ENCODE peak calls at places on chromosomes 3 and 15, in four cellular contexts. One of them, this sample, is unnamed.

GRCh38 chr15:84832446-84833040 is 15.4 kb downstream of the ALPK3 start:
- DNase-seq in CD8-positive, alpha-beta T cell: no peak
- DNase-seq in H7: no peak
- DNase-seq in brain microvascular endothelial cell: no peak
- DNase-seq in this sample: no peak

GRCh38 chr15:89575656-89576416 is 567 bp downstream of the TICRR start:
- DNase-seq in CD8-positive, alpha-beta T cell: no peak
- DNase-seq in H7: peak; percentile 60
- DNase-seq in brain microvascular endothelial cell: no peak
- DNase-seq in this sample: no peak

GRCh38 chr3:184377882-184378445 is at the start of gene THPO:
- DNase-seq in CD8-positive, alpha-beta T cell: no peak
- DNase-seq in H7: peak; percentile 81
- DNase-seq in brain microvascular endothelial cell: no peak
- DNase-seq in this sample: no peak

GRCh38 chr3:1079641-1080040 is 13.2 kb upstream of the CNTN6 start:
- DNase-seq in CD8-positive, alpha-beta T cell: no peak
- DNase-seq in H7: no peak
- DNase-seq in brain microvascular endothelial cell: no peak
- DNase-seq in this sample: no peak

GRCh38 chr3:55885721-55886120 is 398.6 kb upstream of the WNT5A start:
- DNase-seq in CD8-positive, alpha-beta T cell: no peak
- DNase-seq in H7: no peak
- DNase-seq in brain microvascular endothelial cell: no peak
- DNase-seq in this sample: no peak

GRCh38 chr3:153640689-153641308 is 478.8 kb downstream of the RAP2B start:
- DNase-seq in CD8-positive, alpha-beta T cell: no peak
- DNase-seq in H7: no peak
- DNase-seq in brain microvascular endothelial cell: no peak
- DNase-seq in this sample: no peak

GRCh38 chr15:92653366-92653765 is 2.2 kb downstream of the FAM174B start:
- DNase-seq in CD8-positive, alpha-beta T cell: no peak
- DNase-seq in H7: no peak
- DNase-seq in brain microvascular endothelial cell: no peak
- DNase-seq in this sample: no peak

GRCh38 chr3:23740517-23741402 is 65.0 kb upstream of the UBE2E1 start:
- DNase-seq in CD8-positive, alpha-beta T cell: no peak
- DNase-seq in H7: peak; percentile 42
- DNase-seq in brain microvascular endothelial cell: no peak
- DNase-seq in this sample: no peak

GRCh38 chr15:42911058-42911592 is 9.5 kb downstream of the TTBK2 start:
- DNase-seq in CD8-positive, alpha-beta T cell: no peak
- DNase-seq in H7: no peak
- DNase-seq in brain microvascular endothelial cell: no peak
- DNase-seq in this sample: no peak

GRCh38 chr3:118945834-118946233 is 88.8 kb downstream of the IGSF11 start:
- DNase-seq in CD8-positive, alpha-beta T cell: no peak
- DNase-seq in H7: no peak
- DNase-seq in brain microvascular endothelial cell: no peak
- DNase-seq in this sample: no peak

GRCh38 chr3:156751461-156752025 is 74.6 kb upstream of the LEKR1 start:
- DNase-seq in CD8-positive, alpha-beta T cell: no peak
- DNase-seq in H7: peak; percentile 66
- DNase-seq in brain microvascular endothelial cell: peak; percentile 88
- DNase-seq in this sample: no peak

GRCh38 chr15:88603885-88604284 is 17.3 kb upstream of the AEN start:
- DNase-seq in CD8-positive, alpha-beta T cell: no peak
- DNase-seq in H7: no peak
- DNase-seq in brain microvascular endothelial cell: no peak
- DNase-seq in this sample: no peak

GRCh38 chr15:91795281-91795680 is 58.2 kb upstream of the SLCO3A1 start:
- DNase-seq in CD8-positive, alpha-beta T cell: no peak
- DNase-seq in H7: no peak
- DNase-seq in brain microvascular endothelial cell: no peak
- DNase-seq in this sample: no peak

GRCh38 chr3:72161870-72162617 is 377.1 kb upstream of the PROK2 start:
- DNase-seq in CD8-positive, alpha-beta T cell: no peak
- DNase-seq in H7: no peak
- DNase-seq in brain microvascular endothelial cell: no peak
- DNase-seq in this sample: no peak

GRCh38 chr3:100525753-100526612 is 33.6 kb downstream of the TMEM45A start:
- DNase-seq in CD8-positive, alpha-beta T cell: no peak
- DNase-seq in H7: no peak
- DNase-seq in brain microvascular endothelial cell: peak; percentile 81
- DNase-seq in this sample: no peak

DNA sequence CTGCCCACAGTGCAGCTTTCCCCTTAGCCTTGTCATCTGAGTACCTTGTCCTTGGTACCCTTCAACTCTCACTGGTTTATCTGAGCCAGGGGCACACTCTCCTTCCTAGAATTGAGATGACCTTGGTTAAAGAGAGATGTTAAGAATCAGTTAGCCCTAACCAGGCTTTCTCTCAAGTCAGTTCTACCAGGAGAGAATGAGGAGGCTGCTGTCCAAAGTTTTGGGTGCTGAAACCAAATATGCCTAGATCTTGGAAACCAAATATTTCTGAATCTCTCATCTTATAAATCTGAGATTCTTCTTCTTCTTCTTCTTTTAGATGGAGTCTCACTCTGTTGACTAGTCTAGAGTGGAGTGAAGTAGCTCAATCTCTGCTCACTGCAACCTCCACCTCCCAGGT is 12.0 kb upstream of the CTXND1 start:
- DNase-seq in CD8-positive, alpha-beta T cell: no peak
- DNase-seq in H7: peak; percentile 36
- DNase-seq in brain microvascular endothelial cell: peak; percentile 20
- DNase-seq in this sample: no peak
- H3K27me3 ChIP-seq in CD8-positive, alpha-beta T cell: no peaks in the 10 kb centered on the region
- H3K27me3 ChIP-seq in H7: no peaks in the 10 kb centered on the region
- H3K27me3 ChIP-seq in brain microvascular endothelial cell: no peaks in the 10 kb centered on the region
- H3K27me3 ChIP-seq in this sample: peaks cover 2% of the 10 kb centered on the region

GRCh38 chr15:60228096-60228495 is 169.7 kb downstream of the ANXA2 start:
- DNase-seq in CD8-positive, alpha-beta T cell: no peak
- DNase-seq in H7: no peak
- DNase-seq in brain microvascular endothelial cell: peak; percentile 9
- DNase-seq in this sample: no peak
- H3K27me3 ChIP-seq in CD8-positive, alpha-beta T cell: no peaks in the 10 kb centered on the region
- H3K27me3 ChIP-seq in H7: no peaks in the 10 kb centered on the region
- H3K27me3 ChIP-seq in brain microvascular endothelial cell: no peaks in the 10 kb centered on the region
- H3K27me3 ChIP-seq in this sample: no peaks in the 10 kb centered on the region

GRCh38 chr15:68429691-68430470 is 2.1 kb downstream of the ITGA11 start:
- DNase-seq in CD8-positive, alpha-beta T cell: no peak
- DNase-seq in H7: no peak
- DNase-seq in brain microvascular endothelial cell: no peak
- DNase-seq in this sample: no peak

GRCh38 chr15:68432665-68433064 is 702 bp upstream of the ITGA11 start:
- DNase-seq in CD8-positive, alpha-beta T cell: no peak
- DNase-seq in H7: peak; percentile 16
- DNase-seq in brain microvascular endothelial cell: no peak
- DNase-seq in this sample: no peak

GRCh38 chr15:68431792-68432401 is at the start of gene ITGA11:
- DNase-seq in CD8-positive, alpha-beta T cell: no peak
- DNase-seq in H7: peak; percentile 94
- DNase-seq in brain microvascular endothelial cell: peak; percentile 66
- DNase-seq in this sample: no peak

GRCh38 chr15:68430471-68431036 is 1.4 kb downstream of the ITGA11 start:
- DNase-seq in CD8-positive, alpha-beta T cell: no peak
- DNase-seq in H7: no peak
- DNase-seq in brain microvascular endothelial cell: no peak
- DNase-seq in this sample: no peak

GRCh38 chr15:68431037-68431791 is 749 bp downstream of the ITGA11 start:
- DNase-seq in CD8-positive, alpha-beta T cell: no peak
- DNase-seq in H7: peak; percentile 87
- DNase-seq in brain microvascular endothelial cell: no peak
- DNase-seq in this sample: no peak
- H3K27me3 ChIP-seq in CD8-positive, alpha-beta T cell: no peaks in the 10 kb centered on the region
- H3K27me3 ChIP-seq in H7: peaks cover 61% of the 10 kb centered on the region
- H3K27me3 ChIP-seq in brain microvascular endothelial cell: no peaks in the 10 kb centered on the region
- H3K27me3 ChIP-seq in this sample: peaks cover 7% of the 10 kb centered on the region

GRCh38 chr3:16511561-16512434 is 1.7 kb downstream of the RFTN1 start:
- DNase-seq in CD8-positive, alpha-beta T cell: peak; percentile 59
- DNase-seq in H7: peak; percentile 46
- DNase-seq in brain microvascular endothelial cell: peak; percentile 89
- DNase-seq in this sample: peak; percentile 76

GRCh38 chr3:16510620-16511319 is 2.7 kb downstream of the RFTN1 start:
- DNase-seq in CD8-positive, alpha-beta T cell: no peak
- DNase-seq in H7: no peak
- DNase-seq in brain microvascular endothelial cell: no peak
- DNase-seq in this sample: no peak

GRCh38 chr3:16514021-16514700 is 662 bp upstream of the RFTN1 start:
- DNase-seq in CD8-positive, alpha-beta T cell: no peak
- DNase-seq in H7: no peak
- DNase-seq in brain microvascular endothelial cell: no peak
- DNase-seq in this sample: no peak

GRCh38 chr3:16513141-16514020 is at the start of gene RFTN1:
- DNase-seq in CD8-positive, alpha-beta T cell: peak; percentile 36
- DNase-seq in H7: peak; percentile 80
- DNase-seq in brain microvascular endothelial cell: peak; percentile 67
- DNase-seq in this sample: peak; percentile 5

DNA sequence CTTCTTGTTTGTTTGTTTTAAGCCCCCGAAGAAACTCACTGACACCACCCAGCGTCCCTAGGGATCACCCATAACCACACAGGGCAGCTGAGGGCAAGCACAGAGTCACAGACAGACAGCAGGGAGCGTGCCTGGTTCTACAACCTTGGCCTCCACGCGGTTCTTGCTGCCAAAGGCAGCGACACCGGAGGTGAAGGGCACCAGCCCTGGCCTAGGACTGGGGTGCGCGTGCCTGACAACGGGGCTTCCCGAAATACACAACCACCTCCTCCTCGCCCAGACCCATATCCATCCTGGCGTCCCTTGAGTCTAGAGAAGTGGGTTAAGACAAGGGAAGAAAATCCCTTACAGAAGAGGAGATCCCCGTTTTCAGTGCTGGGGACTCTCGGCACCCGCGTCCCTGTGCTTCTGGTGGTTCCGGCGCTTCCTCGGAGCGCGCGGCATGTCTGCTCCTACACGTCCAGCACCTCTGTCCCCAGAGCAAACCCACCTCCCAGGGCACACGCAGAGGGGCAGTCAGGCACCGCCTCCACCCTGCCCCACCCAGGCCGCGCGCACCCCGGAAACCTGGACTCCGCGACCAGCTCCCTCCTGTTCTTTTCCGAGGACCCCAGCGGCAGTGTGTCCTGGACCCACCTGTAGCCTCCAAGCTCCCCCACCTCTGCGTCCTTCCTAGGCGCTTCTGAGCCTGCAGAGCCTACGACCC is 911 bp downstream of the RFTN1 start:
- DNase-seq in CD8-positive, alpha-beta T cell: peak; percentile 24
- DNase-seq in H7: peak; percentile 74
- DNase-seq in brain microvascular endothelial cell: no peak
- DNase-seq in this sample: peak; percentile 19
- H3K27me3 ChIP-seq in CD8-positive, alpha-beta T cell: no peaks in the 10 kb centered on the region
- H3K27me3 ChIP-seq in H7: peaks cover 40% of the 10 kb centered on the region
- H3K27me3 ChIP-seq in brain microvascular endothelial cell: no peaks in the 10 kb centered on the region
- H3K27me3 ChIP-seq in this sample: no peaks in the 10 kb centered on the region

DNA sequence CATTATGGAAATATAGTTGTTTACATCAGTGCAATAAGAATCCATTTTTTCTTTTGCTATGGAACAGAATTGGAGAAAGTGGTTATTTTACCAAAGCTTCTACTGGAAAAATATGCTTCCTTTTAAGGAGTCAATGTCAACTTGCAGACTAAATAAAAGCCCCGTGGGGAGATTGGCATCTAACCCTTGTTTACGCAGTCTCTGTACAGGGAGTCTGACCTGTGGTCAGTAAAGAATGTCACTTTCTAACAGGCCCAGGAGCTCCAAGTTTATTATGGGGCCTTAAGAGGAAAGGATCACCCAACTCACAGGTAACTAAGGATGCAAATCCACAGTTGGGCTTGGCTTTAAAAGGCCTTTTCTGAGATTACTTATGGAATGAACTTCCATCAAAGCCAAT is 1751.2 kb downstream of the SI start:
- DNase-seq in CD8-positive, alpha-beta T cell: no peak
- DNase-seq in H7: no peak
- DNase-seq in brain microvascular endothelial cell: peak; percentile 5
- DNase-seq in this sample: no peak
- H3K27me3 ChIP-seq in CD8-positive, alpha-beta T cell: no peaks in the 10 kb centered on the region
- H3K27me3 ChIP-seq in H7: no peaks in the 10 kb centered on the region
- H3K27me3 ChIP-seq in brain microvascular endothelial cell: no peaks in the 10 kb centered on the region
- H3K27me3 ChIP-seq in this sample: no peaks in the 10 kb centered on the region

GRCh38 chr15:27673766-27674445 is 425.2 kb downstream of the OCA2 start:
- DNase-seq in CD8-positive, alpha-beta T cell: no peak
- DNase-seq in H7: no peak
- DNase-seq in brain microvascular endothelial cell: no peak
- DNase-seq in this sample: no peak

GRCh38 chr15:27670481-27670880 is 428.6 kb downstream of the OCA2 start:
- DNase-seq in CD8-positive, alpha-beta T cell: no peak
- DNase-seq in H7: no peak
- DNase-seq in brain microvascular endothelial cell: no peak
- DNase-seq in this sample: no peak

GRCh38 chr15:27674826-27675225 is 424.3 kb downstream of the OCA2 start:
- DNase-seq in CD8-positive, alpha-beta T cell: no peak
- DNase-seq in H7: no peak
- DNase-seq in brain microvascular endothelial cell: no peak
- DNase-seq in this sample: no peak

GRCh38 chr15:27671794-27672438 is 427.2 kb downstream of the OCA2 start:
- DNase-seq in CD8-positive, alpha-beta T cell: no peak
- DNase-seq in H7: no peak
- DNase-seq in brain microvascular endothelial cell: no peak
- DNase-seq in this sample: no peak

GRCh38 chr15:27672537-27672936 is 426.6 kb downstream of the OCA2 start:
- DNase-seq in CD8-positive, alpha-beta T cell: no peak
- DNase-seq in H7: no peak
- DNase-seq in brain microvascular endothelial cell: no peak
- DNase-seq in this sample: no peak
- H3K27me3 ChIP-seq in CD8-positive, alpha-beta T cell: no peaks in the 10 kb centered on the region
- H3K27me3 ChIP-seq in H7: no peaks in the 10 kb centered on the region
- H3K27me3 ChIP-seq in brain microvascular endothelial cell: no peaks in the 10 kb centered on the region
- H3K27me3 ChIP-seq in this sample: no peaks in the 10 kb centered on the region

GRCh38 chr15:77775851-77776250 is 143.1 kb upstream of the LINGO1 start:
- DNase-seq in CD8-positive, alpha-beta T cell: no peak
- DNase-seq in H7: no peak
- DNase-seq in brain microvascular endothelial cell: no peak
- DNase-seq in this sample: no peak

GRCh38 chr15:77773003-77773402 is 140.3 kb upstream of the LINGO1 start:
- DNase-seq in CD8-positive, alpha-beta T cell: no peak
- DNase-seq in H7: no peak
- DNase-seq in brain microvascular endothelial cell: no peak
- DNase-seq in this sample: no peak

GRCh38 chr15:77775373-77775772 is 142.7 kb upstream of the LINGO1 start:
- DNase-seq in CD8-positive, alpha-beta T cell: no peak
- DNase-seq in H7: no peak
- DNase-seq in brain microvascular endothelial cell: no peak
- DNase-seq in this sample: no peak

GRCh38 chr15:77774350-77774749 is 141.6 kb upstream of the LINGO1 start:
- DNase-seq in CD8-positive, alpha-beta T cell: no peak
- DNase-seq in H7: no peak
- DNase-seq in brain microvascular endothelial cell: no peak
- DNase-seq in this sample: no peak

GRCh38 chr15:77773903-77774302 is 141.2 kb upstream of the LINGO1 start:
- DNase-seq in CD8-positive, alpha-beta T cell: no peak
- DNase-seq in H7: peak; percentile 54
- DNase-seq in brain microvascular endothelial cell: no peak
- DNase-seq in this sample: no peak
- H3K27me3 ChIP-seq in CD8-positive, alpha-beta T cell: no peaks in the 10 kb centered on the region
- H3K27me3 ChIP-seq in H7: no peaks in the 10 kb centered on the region
- H3K27me3 ChIP-seq in brain microvascular endothelial cell: no peaks in the 10 kb centered on the region
- H3K27me3 ChIP-seq in this sample: no peaks in the 10 kb centered on the region